ENCODE peak calls at places on chromosomes 6 and 20, in seven cellular contexts. One of them, this sample, is unnamed.

GRCh38 chr6:1970151-1970561 is 275.2 kb downstream of the GMDS start:
- DNase-seq in H9: no peak
- DNase-seq in brain microvascular endothelial cell: no peak
- DNase-seq in uterus: no peak
- DNase-seq in CD8-positive, alpha-beta T cell: no peak
- DNase-seq in heart right ventricle: no peak
- DNase-seq in IMR-90: peak; percentile 44
- DNase-seq in this sample: no peak

GRCh38 chr6:25153079-25153478 is 126.1 kb upstream of the CARMIL1 start:
- DNase-seq in H9: no peak
- DNase-seq in CD8-positive, alpha-beta T cell: no peak
- DNase-seq in uterus: no peak
- DNase-seq in IMR-90: no peak
- DNase-seq in brain microvascular endothelial cell: no peak
- DNase-seq in heart right ventricle: no peak
- DNase-seq in this sample: no peak

GRCh38 chr6:40315055-40315454 is 272.1 kb downstream of the LRFN2 start:
- DNase-seq in brain microvascular endothelial cell: no peak
- DNase-seq in CD8-positive, alpha-beta T cell: no peak
- DNase-seq in H9: no peak
- DNase-seq in IMR-90: no peak
- DNase-seq in heart right ventricle: no peak
- DNase-seq in uterus: no peak
- DNase-seq in this sample: no peak

GRCh38 chr6:20034408-20034769 is 177.9 kb downstream of the MBOAT1 start:
- DNase-seq in IMR-90: no peak
- DNase-seq in uterus: no peak
- DNase-seq in CD8-positive, alpha-beta T cell: no peak
- DNase-seq in heart right ventricle: no peak
- DNase-seq in brain microvascular endothelial cell: no peak
- DNase-seq in H9: no peak
- DNase-seq in this sample: no peak

GRCh38 chr6:145963216-145964068 is 716 bp downstream of the SHPRH start:
- DNase-seq in IMR-90: peak; percentile 43
- DNase-seq in brain microvascular endothelial cell: peak; percentile 56
- DNase-seq in uterus: no peak
- DNase-seq in CD8-positive, alpha-beta T cell: peak; percentile 43
- DNase-seq in H9: no peak
- DNase-seq in heart right ventricle: no peak
- DNase-seq in this sample: no peak

GRCh38 chr20:17066955-17067354 is 159.9 kb upstream of the PCSK2 start:
- DNase-seq in CD8-positive, alpha-beta T cell: no peak
- DNase-seq in uterus: no peak
- DNase-seq in brain microvascular endothelial cell: no peak
- DNase-seq in H9: peak; percentile 32
- DNase-seq in heart right ventricle: no peak
- DNase-seq in IMR-90: peak; percentile 4
- DNase-seq in this sample: no peak

GRCh38 chr20:17624551-17625245 is 54.8 kb downstream of the DSTN start:
- DNase-seq in brain microvascular endothelial cell: no peak
- DNase-seq in IMR-90: no peak
- DNase-seq in CD8-positive, alpha-beta T cell: no peak
- DNase-seq in heart right ventricle: no peak
- DNase-seq in uterus: peak; percentile 16
- DNase-seq in H9: no peak
- DNase-seq in this sample: no peak

GRCh38 chr20:57794600-57795346 is 85.0 kb upstream of the PMEPA1 start:
- DNase-seq in IMR-90: peak; percentile 3
- DNase-seq in uterus: no peak
- DNase-seq in brain microvascular endothelial cell: no peak
- DNase-seq in H9: no peak
- DNase-seq in CD8-positive, alpha-beta T cell: no peak
- DNase-seq in heart right ventricle: no peak
- DNase-seq in this sample: no peak

GRCh38 chr6:55888917-55889316 is 13.5 kb upstream of the BMP5 start:
- DNase-seq in brain microvascular endothelial cell: no peak
- DNase-seq in CD8-positive, alpha-beta T cell: no peak
- DNase-seq in uterus: no peak
- DNase-seq in IMR-90: no peak
- DNase-seq in heart right ventricle: no peak
- DNase-seq in H9: no peak
- DNase-seq in this sample: no peak

GRCh38 chr20:49460916-49461315 is 21.6 kb downstream of the KCNB1 start:
- DNase-seq in H9: no peak
- DNase-seq in CD8-positive, alpha-beta T cell: no peak
- DNase-seq in heart right ventricle: no peak
- DNase-seq in brain microvascular endothelial cell: no peak
- DNase-seq in IMR-90: no peak
- DNase-seq in uterus: no peak
- DNase-seq in this sample: no peak

GRCh38 chr6:73579389-73579788 is 58.6 kb upstream of the EEF1A1 start:
- DNase-seq in heart right ventricle: no peak
- DNase-seq in uterus: peak; percentile 36
- DNase-seq in IMR-90: no peak
- DNase-seq in CD8-positive, alpha-beta T cell: no peak
- DNase-seq in H9: peak; percentile 55
- DNase-seq in brain microvascular endothelial cell: no peak
- DNase-seq in this sample: no peak

GRCh38 chr6:36746251-36746650 is 48.6 kb downstream of the RAB44 start:
- DNase-seq in CD8-positive, alpha-beta T cell: no peak
- DNase-seq in IMR-90: no peak
- DNase-seq in uterus: no peak
- DNase-seq in brain microvascular endothelial cell: no peak
- DNase-seq in heart right ventricle: no peak
- DNase-seq in H9: no peak
- DNase-seq in this sample: no peak

GRCh38 chr6:170346649-170347048 is 40.1 kb downstream of the FAM120B start:
- DNase-seq in IMR-90: no peak
- DNase-seq in CD8-positive, alpha-beta T cell: no peak
- DNase-seq in H9: no peak
- DNase-seq in uterus: no peak
- DNase-seq in heart right ventricle: no peak
- DNase-seq in brain microvascular endothelial cell: no peak
- DNase-seq in this sample: no peak

GRCh38 chr20:45012682-45013302 is 46.5 kb downstream of the STK4 start:
- DNase-seq in H9: peak; percentile 59
- DNase-seq in brain microvascular endothelial cell: no peak
- DNase-seq in uterus: no peak
- DNase-seq in heart right ventricle: no peak
- DNase-seq in IMR-90: peak; percentile 57
- DNase-seq in CD8-positive, alpha-beta T cell: no peak
- DNase-seq in this sample: peak; percentile 7

GRCh38 chr6:99282479-99283062 is 66.9 kb downstream of the FAXC start:
- DNase-seq in brain microvascular endothelial cell: no peak
- DNase-seq in IMR-90: peak; percentile 30
- DNase-seq in uterus: no peak
- DNase-seq in CD8-positive, alpha-beta T cell: no peak
- DNase-seq in heart right ventricle: no peak
- DNase-seq in H9: no peak
- DNase-seq in this sample: no peak

GRCh38 chr6:54680531-54680930 is 166.0 kb upstream of the FAM83B start:
- DNase-seq in IMR-90: no peak
- DNase-seq in heart right ventricle: no peak
- DNase-seq in brain microvascular endothelial cell: no peak
- DNase-seq in CD8-positive, alpha-beta T cell: no peak
- DNase-seq in uterus: no peak
- DNase-seq in H9: no peak
- DNase-seq in this sample: no peak

GRCh38 chr6:54681267-54681666 is 165.3 kb upstream of the FAM83B start:
- DNase-seq in brain microvascular endothelial cell: no peak
- DNase-seq in CD8-positive, alpha-beta T cell: no peak
- DNase-seq in uterus: no peak
- DNase-seq in IMR-90: no peak
- DNase-seq in H9: no peak
- DNase-seq in heart right ventricle: no peak
- DNase-seq in this sample: no peak

DNA sequence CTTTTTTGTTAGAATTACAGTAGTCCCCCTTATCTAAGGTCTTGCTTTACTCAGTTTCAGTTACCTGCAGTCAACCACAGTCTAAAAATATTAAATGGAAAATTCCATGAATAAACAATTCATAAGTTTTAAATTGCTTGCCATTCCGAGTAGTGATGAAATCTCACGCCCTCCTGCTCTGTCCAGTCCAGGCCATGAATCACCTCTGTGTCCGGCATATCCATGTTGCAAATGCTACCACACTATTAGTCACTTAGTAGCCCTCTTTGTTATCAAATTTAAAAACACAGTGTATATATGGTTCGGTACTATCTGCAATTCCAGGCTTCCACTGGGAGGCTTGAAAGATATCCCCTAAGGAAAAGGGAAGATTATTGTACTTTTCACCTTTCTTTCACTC is 164.6 kb upstream of the FAM83B start:
- DNase-seq in brain microvascular endothelial cell: peak; percentile 65
- DNase-seq in heart right ventricle: no peak
- DNase-seq in uterus: no peak
- DNase-seq in H9: no peak
- DNase-seq in IMR-90: peak; percentile 84
- DNase-seq in CD8-positive, alpha-beta T cell: no peak
- DNase-seq in this sample: no peak
- H3K27ac ChIP-seq in brain microvascular endothelial cell: no peak overlapping the region
- H3K27ac ChIP-seq in heart right ventricle: no peak overlapping the region
- H3K27ac ChIP-seq in uterus: no peak overlapping the region
- H3K27ac ChIP-seq in H9: no peak overlapping the region
- H3K27ac ChIP-seq in IMR-90: no peak overlapping the region
- H3K27ac ChIP-seq in CD8-positive, alpha-beta T cell: no peak overlapping the region
- H3K27ac ChIP-seq in this sample: no peak overlapping the region

GRCh38 chr6:88587158-88587537 is 376.3 kb downstream of the RNGTT start:
- DNase-seq in CD8-positive, alpha-beta T cell: no peak
- DNase-seq in IMR-90: no peak
- DNase-seq in brain microvascular endothelial cell: no peak
- DNase-seq in heart right ventricle: no peak
- DNase-seq in uterus: no peak
- DNase-seq in H9: no peak
- DNase-seq in this sample: no peak
- H3K27ac ChIP-seq in CD8-positive, alpha-beta T cell: no peak overlapping the region
- H3K27ac ChIP-seq in IMR-90: no peak overlapping the region
- H3K27ac ChIP-seq in brain microvascular endothelial cell: no peak overlapping the region
- H3K27ac ChIP-seq in heart right ventricle: no peak overlapping the region
- H3K27ac ChIP-seq in uterus: no peak overlapping the region
- H3K27ac ChIP-seq in H9: no peak overlapping the region
- H3K27ac ChIP-seq in this sample: no peak overlapping the region

GRCh38 chr6:79810153-79810806 is 137.1 kb downstream of the ELOVL4 start:
- DNase-seq in brain microvascular endothelial cell: no peak
- DNase-seq in uterus: no peak
- DNase-seq in heart right ventricle: no peak
- DNase-seq in IMR-90: no peak
- DNase-seq in H9: no peak
- DNase-seq in CD8-positive, alpha-beta T cell: no peak
- DNase-seq in this sample: no peak
- H3K27ac ChIP-seq in brain microvascular endothelial cell: no peak overlapping the region
- H3K27ac ChIP-seq in uterus: no peak overlapping the region
- H3K27ac ChIP-seq in heart right ventricle: no peak overlapping the region
- H3K27ac ChIP-seq in IMR-90: no peak overlapping the region
- H3K27ac ChIP-seq in H9: no peak overlapping the region
- H3K27ac ChIP-seq in CD8-positive, alpha-beta T cell: no peak overlapping the region
- H3K27ac ChIP-seq in this sample: no peak overlapping the region

GRCh38 chr6:31713991-31714684 is 1.0 kb upstream of the LY6G6D start:
- DNase-seq in uterus: no peak
- DNase-seq in IMR-90: no peak
- DNase-seq in H9: peak; percentile 36
- DNase-seq in heart right ventricle: no peak
- DNase-seq in brain microvascular endothelial cell: no peak
- DNase-seq in CD8-positive, alpha-beta T cell: no peak
- DNase-seq in this sample: no peak

GRCh38 chr6:31711233-31711632 is 3.9 kb upstream of the LY6G6D start:
- DNase-seq in CD8-positive, alpha-beta T cell: no peak
- DNase-seq in uterus: no peak
- DNase-seq in heart right ventricle: no peak
- DNase-seq in brain microvascular endothelial cell: no peak
- DNase-seq in IMR-90: no peak
- DNase-seq in H9: no peak
- DNase-seq in this sample: no peak

GRCh38 chr6:31713465-31713864 is 1.7 kb upstream of the LY6G6D start:
- DNase-seq in uterus: no peak
- DNase-seq in H9: no peak
- DNase-seq in brain microvascular endothelial cell: no peak
- DNase-seq in CD8-positive, alpha-beta T cell: no peak
- DNase-seq in IMR-90: no peak
- DNase-seq in heart right ventricle: no peak
- DNase-seq in this sample: no peak

GRCh38 chr6:31710490-31711219 is 4.0 kb downstream of the LY6G6F start:
- DNase-seq in H9: no peak
- DNase-seq in heart right ventricle: no peak
- DNase-seq in CD8-positive, alpha-beta T cell: no peak
- DNase-seq in IMR-90: no peak
- DNase-seq in brain microvascular endothelial cell: no peak
- DNase-seq in uterus: no peak
- DNase-seq in this sample: no peak

DNA sequence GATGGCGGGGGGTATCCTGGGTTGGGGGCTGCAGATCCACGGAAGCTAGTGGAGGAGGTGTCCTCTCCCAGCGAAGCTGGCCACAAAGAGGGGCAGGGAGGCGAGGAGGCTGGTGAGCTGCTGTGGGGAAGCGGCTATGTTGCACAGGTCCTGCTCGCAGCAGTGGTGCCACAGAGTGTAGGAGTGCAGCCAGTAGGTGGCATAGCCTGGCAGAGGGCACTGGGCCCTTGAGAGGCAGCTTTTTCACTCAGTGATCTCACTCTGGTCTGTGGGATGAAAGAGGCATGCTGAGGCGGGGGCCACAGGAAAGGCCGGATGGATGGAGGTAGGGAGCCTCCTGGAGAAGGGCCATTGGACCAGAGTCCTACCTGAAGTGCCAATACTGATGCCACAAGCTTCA is 2.9 kb upstream of the LY6G6D start:
- DNase-seq in brain microvascular endothelial cell: no peak
- DNase-seq in IMR-90: no peak
- DNase-seq in uterus: no peak
- DNase-seq in H9: no peak
- DNase-seq in CD8-positive, alpha-beta T cell: no peak
- DNase-seq in heart right ventricle: peak; percentile 15
- DNase-seq in this sample: no peak
- H3K27ac ChIP-seq in brain microvascular endothelial cell: no peak overlapping the region
- H3K27ac ChIP-seq in IMR-90: no peak overlapping the region
- H3K27ac ChIP-seq in uterus: no peak overlapping the region
- H3K27ac ChIP-seq in H9: no peak overlapping the region
- H3K27ac ChIP-seq in CD8-positive, alpha-beta T cell: no peak overlapping the region
- H3K27ac ChIP-seq in heart right ventricle: no peak overlapping the region
- H3K27ac ChIP-seq in this sample: no peak overlapping the region

GRCh38 chr6:103183831-103184411 is 1675.8 kb downstream of the HACE1 start:
- DNase-seq in brain microvascular endothelial cell: no peak
- DNase-seq in uterus: no peak
- DNase-seq in CD8-positive, alpha-beta T cell: no peak
- DNase-seq in IMR-90: no peak
- DNase-seq in heart right ventricle: no peak
- DNase-seq in H9: peak; percentile 70
- DNase-seq in this sample: no peak
- H3K27ac ChIP-seq in brain microvascular endothelial cell: no peak overlapping the region
- H3K27ac ChIP-seq in uterus: no peak overlapping the region
- H3K27ac ChIP-seq in CD8-positive, alpha-beta T cell: no peak overlapping the region
- H3K27ac ChIP-seq in IMR-90: no peak overlapping the region
- H3K27ac ChIP-seq in heart right ventricle: no peak overlapping the region
- H3K27ac ChIP-seq in H9: no peak overlapping the region
- H3K27ac ChIP-seq in this sample: no peak overlapping the region

GRCh38 chr6:89830385-89830809 is 717 bp downstream of the CASP8AP2 start:
- DNase-seq in uterus: no peak
- DNase-seq in brain microvascular endothelial cell: no peak
- DNase-seq in H9: no peak
- DNase-seq in CD8-positive, alpha-beta T cell: no peak
- DNase-seq in IMR-90: no peak
- DNase-seq in heart right ventricle: no peak
- DNase-seq in this sample: no peak
- H3K27ac ChIP-seq in uterus: peak overlapping the region; percentile 84
- H3K27ac ChIP-seq in brain microvascular endothelial cell: no peak overlapping the region
- H3K27ac ChIP-seq in H9: no peak overlapping the region
- H3K27ac ChIP-seq in CD8-positive, alpha-beta T cell: peak overlapping the region; percentile 38
- H3K27ac ChIP-seq in IMR-90: peak overlapping the region; percentile 28
- H3K27ac ChIP-seq in heart right ventricle: peak overlapping the region; percentile 88
- H3K27ac ChIP-seq in this sample: no peak overlapping the region

This sample was measured in iPS DF 6.9.